ENCODE peak calls at places on chromosomes 2 and 18, in seven cellular contexts. C is sigmoid colon, S is GM20000, M is psoas muscle, J is AG09319, K is neural crest cell, D is NB4. O is an unnamed sample.

GRCh38 chr2:200300650-200301314 is 5.7 kb upstream of the SPATS2L start:
- DNase-seq in M (no peak), K (no peak), J (no peak), C (no peak), D (no peak), S (no peak), O (no peak)

GRCh38 chr2:58057890-58058590 is 11.4 kb downstream of the VRK2 start:
- DNase-seq in S (no peak), K (no peak), C (no peak), J (no peak), M (no peak), D (no peak), O (no peak)

GRCh38 chr2:24721470-24721869 is 71.7 kb downstream of the PTRHD1 start:
- DNase-seq in S (peak; percentile 6), J (peak; percentile 90), D (no peak), C (peak; percentile 86), K (no peak), M (peak; percentile 63), O (no peak)

GRCh38 chr2:46569766-46570165 is 90.4 kb downstream of the TMEM247 start:
- DNase-seq in S (no peak), D (no peak), M (no peak), K (no peak), C (no peak), J (no peak), O (no peak)

GRCh38 chr2:38959464-38959863 is 69.8 kb downstream of the ARHGEF33 start:
- DNase-seq in K (no peak), M (no peak), D (no peak), J (no peak), C (no peak), S (no peak), O (no peak)

GRCh38 chr2:72128843-72129227 is 18.8 kb downstream of the CYP26B1 start:
- DNase-seq in J (no peak), M (no peak), K (no peak), S (no peak), D (no peak), C (no peak), O (peak; percentile 43)

GRCh38 chr2:43848174-43848573 is 9.4 kb downstream of the ABCG8 start:
- DNase-seq in K (no peak), M (no peak), S (peak; percentile 8), J (no peak), C (no peak), D (no peak), O (no peak)

GRCh38 chr18:47036298-47036874 is 965 bp upstream of the ELOA2 start:
- DNase-seq in K (peak; percentile 26), S (peak; percentile 59), M (no peak), C (no peak), D (peak; percentile 22), J (no peak), O (no peak)

GRCh38 chr2:119389615-119390306 is 23.0 kb downstream of the DBI start:
- DNase-seq in K (no peak), S (no peak), M (peak; percentile 63), D (peak; percentile 70), C (no peak), J (peak; percentile 54), O (no peak)

GRCh38 chr18:7822435-7823425 is 255.6 kb downstream of the PTPRM start:
- DNase-seq in C (no peak), M (no peak), S (no peak), D (no peak), K (no peak), J (no peak), O (no peak)

GRCh38 chr2:177784449-177784845 is 288.1 kb downstream of the PDE11A start:
- DNase-seq in C (no peak), J (no peak), M (no peak), S (no peak), K (no peak), D (peak; percentile 16), O (no peak)

DNA sequence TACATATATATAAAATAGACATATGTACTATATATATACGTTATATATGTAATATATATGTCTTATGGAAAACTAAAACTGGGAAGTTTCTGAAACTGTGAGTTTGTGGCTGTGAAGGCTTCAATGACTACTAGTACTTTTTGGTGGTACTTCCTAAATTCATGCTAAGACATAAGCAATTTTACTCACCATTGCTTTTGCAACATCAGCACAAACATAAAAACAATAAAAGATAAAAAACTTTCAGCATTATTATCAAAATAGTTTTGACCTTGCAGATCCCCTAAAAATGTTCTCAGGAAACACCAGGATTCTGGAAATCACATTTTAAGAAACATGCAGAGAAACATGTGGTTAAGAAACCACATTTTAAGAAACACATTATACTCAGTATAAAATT is 269.9 kb downstream of the PID1 start:
- DNase-seq in S (no peak), C (no peak), D (no peak), M (no peak), J (no peak), K (no peak), O (no peak)
- TF ChIP-seq CTCF in S (no peak), C (no peak), D (no peak), M (no peak), J (no peak), K (no peak), O (no peak)

DNA sequence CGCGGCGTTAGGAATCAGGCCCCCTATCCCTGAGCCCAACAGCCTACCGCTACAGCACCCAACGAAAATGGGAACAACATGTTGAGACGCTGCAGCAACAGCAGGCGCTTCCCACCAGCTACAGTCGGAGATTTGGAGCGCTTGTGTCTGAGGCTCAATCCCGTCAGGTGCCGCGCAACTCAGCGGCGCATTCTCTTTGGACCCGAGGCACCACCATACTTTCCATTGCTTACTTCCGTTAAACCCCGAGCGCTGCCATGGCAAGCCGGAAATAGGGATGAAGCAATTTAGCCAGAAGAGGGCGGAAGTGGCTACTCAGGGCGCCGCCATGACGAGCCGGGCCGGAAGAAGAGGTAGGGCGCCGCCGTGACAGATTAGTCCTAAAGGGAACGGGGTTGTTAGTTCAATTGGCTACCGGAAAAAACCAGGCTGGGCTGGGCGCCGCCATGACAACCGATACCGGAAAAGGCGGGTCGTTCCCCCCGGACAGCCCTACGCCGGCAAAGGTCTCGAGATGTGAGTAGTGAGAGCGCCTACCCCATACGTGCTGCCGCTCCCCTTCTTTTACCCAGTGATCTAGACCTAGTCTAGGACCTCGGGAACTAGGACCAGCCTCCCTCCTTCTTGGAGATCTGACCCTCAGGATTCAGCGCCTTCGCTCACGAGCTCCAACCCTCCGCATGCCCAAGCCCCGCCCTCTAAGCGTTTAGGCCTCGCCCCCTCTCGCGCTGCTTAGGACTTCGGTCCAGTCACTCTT is at the start of gene CHCHD5:
- DNase-seq in J (peak; percentile 90), S (peak; percentile 86), C (peak; percentile 98), K (peak; percentile 79), D (peak; percentile 99), M (peak; percentile 95), O (peak; percentile 87)
- TF ChIP-seq CTCF in J (no peak), S (no peak), C (no peak), K (peak; percentile 42), D (no peak), M (peak; percentile 32), O (no peak)

GRCh38 chr18:37649416-37649815 is 83.8 kb upstream of the CELF4 start:
- DNase-seq in C (no peak), K (no peak), J (no peak), S (no peak), D (no peak), M (no peak), O (no peak)

GRCh38 chr18:37657413-37657965 is 91.9 kb upstream of the CELF4 start:
- DNase-seq in M (no peak), C (no peak), J (no peak), S (no peak), D (no peak), K (no peak), O (no peak)

GRCh38 chr18:37649930-37650329 is 84.3 kb upstream of the CELF4 start:
- DNase-seq in K (no peak), M (no peak), J (no peak), S (no peak), D (no peak), C (no peak), O (no peak)

GRCh38 chr18:37654711-37655369 is 89.2 kb upstream of the CELF4 start:
- DNase-seq in C (no peak), J (no peak), D (no peak), S (no peak), M (no peak), K (no peak), O (no peak)

DNA sequence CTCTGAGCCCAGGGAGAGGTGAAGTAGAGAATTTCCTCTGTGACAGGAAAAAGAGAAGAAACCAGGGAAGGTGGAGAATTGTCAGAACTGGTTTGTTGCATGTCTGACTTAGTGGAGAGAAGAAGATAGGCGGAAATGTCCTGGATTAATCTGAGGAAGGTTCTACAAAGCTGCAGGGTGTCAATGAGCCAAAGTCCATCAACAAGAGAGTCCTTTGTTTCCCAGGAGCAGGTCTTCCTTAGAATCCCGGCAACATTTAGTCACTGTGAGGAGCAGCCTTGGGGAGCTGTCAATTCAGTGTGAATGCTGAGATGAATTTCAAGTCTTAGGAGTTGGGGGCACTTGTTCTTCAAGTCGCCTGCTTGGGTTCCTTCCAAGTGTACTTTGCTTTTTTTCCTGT is 88.4 kb upstream of the CELF4 start:
- DNase-seq in M (no peak), K (no peak), J (no peak), C (no peak), D (no peak), S (no peak), O (no peak)
- TF ChIP-seq CTCF in M (no peak), K (no peak), J (no peak), C (no peak), D (no peak), S (no peak), O (no peak)

GRCh38 chr2:69914235-69915049 is 467 bp upstream of the MXD1 start:
- DNase-seq in D (peak; percentile 100), K (peak; percentile 99), M (peak; percentile 100), C (peak; percentile 100), S (peak; percentile 99), J (peak; percentile 100), O (peak; percentile 99)
- TF ChIP-seq CTCF in D (peak; percentile 13), K (peak; percentile 29), M (no peak), C (no peak), S (peak; percentile 38), J (peak; percentile 20), O (peak; percentile 17)

GRCh38 chr2:228318218-228318617 is 136.7 kb upstream of the SPHKAP start:
- DNase-seq in J (no peak), C (no peak), S (no peak), M (no peak), K (peak; percentile 32), D (peak; percentile 39), O (no peak)
- TF ChIP-seq CTCF in J (peak; percentile 36), C (no peak), S (no peak), M (peak; percentile 10), K (peak; percentile 65), D (peak; percentile 51), O (peak; percentile 48)

GRCh38 chr2:168394262-168394661 is 61.8 kb upstream of the CERS6 start:
- DNase-seq in J (no peak), K (no peak), C (no peak), S (no peak), M (no peak), D (no peak), O (no peak)
- TF ChIP-seq CTCF in J (no peak), K (no peak), C (no peak), S (no peak), M (no peak), D (no peak), O (no peak)

O was measured in mesothelial cell of epicardium.